ENCODE peak calls at places on chromosomes 16 and 17, in four cellular contexts. J, H, E and T are unnamed samples.

GRCh38 chr16:80084614-80085013 is 456.2 kb upstream of the DYNLRB2 start:
- DNase-seq in J (peak), E (no peak), H (peak), T (peak)

GRCh38 chr16:62240722-62241121 is 204.5 kb upstream of the CDH8 start:
- DNase-seq in J (no peak), H (no peak), E (no peak), T (no peak)

GRCh38 chr16:2226918-2227317 is 3.5 kb downstream of the E4F1 start:
- DNase-seq in E (no peak), J (no peak), H (no peak), T (no peak)

GRCh38 chr17:34797724-34798123 is 163.5 kb downstream of the CCT6B start:
- DNase-seq in J (peak), H (peak), E (no peak), T (peak)

GRCh38 chr17:72590382-72590781 is 469.6 kb downstream of the SOX9 start:
- DNase-seq in J (peak), H (no peak), E (no peak), T (no peak)

GRCh38 chr17:71741836-71742235 is 379.0 kb upstream of the SOX9 start:
- DNase-seq in H (no peak), E (no peak), J (no peak), T (no peak)

GRCh38 chr17:77596491-77597420 is 361.7 kb upstream of the TNRC6C start:
- DNase-seq in J (no peak), H (no peak), E (no peak), T (no peak)

GRCh38 chr17:38613525-38613980 is 7.8 kb upstream of the SRCIN1 start:
- DNase-seq in J (no peak), E (no peak), H (no peak), T (no peak)

GRCh38 chr16:14388243-14388642 is 241.8 kb downstream of the PARN start:
- DNase-seq in E (no peak), J (no peak), H (no peak), T (no peak)

GRCh38 chr16:35147556-35148504 is 1688.4 kb downstream of the TP53TG3F start:
- DNase-seq in H (no peak), E (no peak), J (no peak), T (no peak)

GRCh38 chr17:72618018-72618509 is 474.4 kb downstream of the SLC39A11 start:
- DNase-seq in H (no peak), J (peak), E (peak), T (no peak)

GRCh38 chr17:27586203-27586701 is 44.7 kb upstream of the LGALS9 start:
- DNase-seq in E (peak), H (no peak), J (no peak), T (no peak)

GRCh38 chr16:84652565-84652964 is 4.3 kb downstream of the KLHL36 start:
- DNase-seq in H (no peak), J (no peak), E (no peak), T (no peak)

GRCh38 chr16:15572329-15573001 is 70.5 kb downstream of the MARF1 start:
- DNase-seq in J (peak), E (no peak), H (no peak), T (no peak)

GRCh38 chr17:27318633-27319032 is 24.7 kb downstream of the WSB1 start:
- DNase-seq in E (no peak), H (no peak), J (no peak), T (no peak)

GRCh38 chr16:88945473-88945872 is 31.5 kb downstream of the CBFA2T3 start:
- DNase-seq in J (no peak), E (no peak), H (no peak), T (no peak)

GRCh38 chr17:50184611-50185398 is 16.6 kb downstream of the COL1A1 start:
- DNase-seq in J (no peak), H (no peak), E (no peak), T (peak)

GRCh38 chr17:1182831-1183578 is 3.2 kb upstream of the ABR start:
- DNase-seq in H (no peak), E (no peak), J (no peak), T (no peak)

GRCh38 chr17:49971848-49972485 is 3.0 kb downstream of the DLX4 start:
- DNase-seq in J (no peak), H (no peak), E (peak), T (peak)

GRCh38 chr16:51877686-51878085 is 669.3 kb downstream of the TOX3 start:
- DNase-seq in H (no peak), E (no peak), J (no peak), T (no peak)

GRCh38 chr17:38379448-38379847 is 27.8 kb downstream of the SOCS7 start:
- DNase-seq in H (no peak), E (no peak), J (no peak), T (no peak)

GRCh38 chr16:31528726-31529397 is 1.2 kb downstream of the AHSP start:
- DNase-seq in H (no peak), J (no peak), E (no peak), T (no peak)

GRCh38 chr17:39099686-39100293 is 51.6 kb downstream of the PLXDC1 start:
- DNase-seq in H (no peak), E (no peak), J (no peak), T (no peak)

GRCh38 chr16:66270333-66270927 is 96.1 kb upstream of the CDH5 start:
- DNase-seq in E (peak), H (peak), J (peak), T (peak)

GRCh38 chr17:43010667-43011308 is 4.2 kb downstream of the IFI35 start:
- DNase-seq in J (peak), H (no peak), E (no peak), T (no peak)

GRCh38 chr17:15349119-15349518 is 7.7 kb upstream of the TEKT3 start:
- DNase-seq in J (no peak), E (no peak), H (no peak), T (no peak)

GRCh38 chr17:65750678-65751077 is 189.2 kb upstream of the AXIN2 start:
- DNase-seq in E (peak), J (peak), H (no peak), T (no peak)

GRCh38 chr17:34071891-34072420 is 183.1 kb upstream of the CCL2 start:
- DNase-seq in J (no peak), H (no peak), E (no peak), T (no peak)

GRCh38 chr16:20611350-20611902 is 35.3 kb upstream of the ACSM2B start:
- DNase-seq in H (no peak), E (no peak), J (no peak), T (no peak)

GRCh38 chr16:47884131-47884725 is 271.6 kb downstream of the ABCC12 start:
- DNase-seq in E (no peak), J (no peak), H (no peak), T (no peak)

GRCh38 chr17:1222321-1222720 is 42.5 kb upstream of the ABR start:
- DNase-seq in E (no peak), H (no peak), J (no peak), T (no peak)

GRCh38 chr17:77291591-77292386 is 151.0 kb downstream of the SEC14L1 start:
- DNase-seq in E (no peak), H (no peak), J (no peak), T (no peak)

GRCh38 chr16:19071811-19072777 is 4.7 kb downstream of the COQ7 start:
- DNase-seq in J (peak), H (peak), E (peak), T (peak)

GRCh38 chr16:15743657-15744056 is 93.6 kb downstream of the NDE1 start:
- DNase-seq in E (no peak), J (no peak), H (no peak), T (no peak)

GRCh38 chr17:80118601-80119270 is 17.4 kb downstream of the GAA start:
- DNase-seq in H (no peak), J (no peak), E (no peak), T (no peak)

GRCh38 chr17:80117491-80118401 is 16.4 kb downstream of the GAA start:
- DNase-seq in H (no peak), E (peak), J (no peak), T (no peak)

GRCh38 chr17:80122026-80122575 is 20.7 kb downstream of the GAA start:
- DNase-seq in H (no peak), E (no peak), J (no peak), T (no peak)

GRCh38 chr17:80119271-80119791 is 17.9 kb downstream of the GAA start:
- DNase-seq in H (no peak), J (no peak), E (peak), T (no peak)

GRCh38 chr17:80119839-80120238 is 18.5 kb downstream of the GAA start:
- DNase-seq in J (no peak), H (no peak), E (no peak), T (no peak)
- TF ChIP-seq FOXM1 in J (no peak), H (no peak), E (no peak), T (no peak)

DNA sequence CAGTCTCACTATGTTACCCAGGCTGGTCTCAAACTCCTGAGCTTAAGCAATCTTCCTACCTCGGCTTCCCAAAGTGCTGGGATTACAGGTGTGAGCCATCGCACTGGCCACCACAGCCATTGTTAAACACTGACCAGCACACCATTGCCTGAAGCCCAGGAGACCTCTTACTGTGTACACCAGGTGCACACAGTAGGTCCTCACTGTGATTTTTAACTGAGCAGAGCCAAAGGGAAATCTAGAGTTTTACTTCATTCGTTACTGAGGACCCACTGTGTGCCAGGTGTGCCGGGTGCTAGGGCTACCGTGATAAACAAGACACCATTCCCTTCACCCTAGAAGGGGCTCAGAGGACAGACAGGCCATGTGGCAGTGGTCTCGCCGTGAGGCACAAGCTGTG is 4.2 kb downstream of the ITGB4 start:
- DNase-seq in J (no peak), H (no peak), E (no peak), T (no peak)
- TF ChIP-seq FOXM1 in J (no peak), H (no peak), E (no peak), T (no peak)

GRCh38 chr16:73873643-73874042 is 423.0 kb upstream of the PSMD7 start:
- DNase-seq in H (no peak), E (no peak), J (no peak), T (no peak)

GRCh38 chr16:73877148-73877547 is 419.5 kb upstream of the PSMD7 start:
- DNase-seq in H (no peak), J (no peak), E (no peak), T (no peak)

GRCh38 chr16:73879621-73880020 is 417.0 kb upstream of the PSMD7 start:
- DNase-seq in E (no peak), J (no peak), H (no peak), T (no peak)

GRCh38 chr16:73872856-73873255 is 423.8 kb upstream of the PSMD7 start:
- DNase-seq in J (no peak), E (no peak), H (no peak), T (no peak)

DNA sequence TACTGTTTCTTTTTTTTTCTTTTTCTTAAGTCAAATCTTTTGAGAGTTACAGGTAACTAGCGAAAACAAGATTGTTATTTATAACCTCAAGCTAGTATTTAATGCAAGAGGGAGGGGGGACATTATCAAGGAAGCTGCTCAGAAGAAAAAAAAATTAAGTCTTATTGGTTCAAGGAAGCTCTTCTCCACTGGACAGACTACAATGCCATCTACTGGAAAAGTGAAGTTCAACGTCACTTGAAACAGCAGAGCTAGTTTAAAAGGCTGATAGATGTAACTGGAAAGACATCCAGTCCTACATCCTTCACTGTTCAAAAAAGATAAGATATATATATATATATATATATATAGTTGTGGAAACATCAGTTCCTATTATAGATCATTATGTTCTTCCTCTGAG is 418.0 kb upstream of the PSMD7 start:
- DNase-seq in J (peak), E (peak), H (peak), T (peak)
- TF ChIP-seq FOXM1 in J (no peak), E (no peak), H (no peak), T (no peak)

GRCh38 chr17:80888276-80889160 is 103.1 kb upstream of the CHMP6 start:
- DNase-seq in H (no peak), E (no peak), J (no peak), T (no peak)
- TF ChIP-seq FOXM1 in H (no peak), E (no peak), J (no peak), T (no peak)